ENCODE peak calls at places on chromosomes 16 and 17, in six cellular contexts. Z is A549, L is K562, O is endothelial cell of umbilical vein, F is HepG2, T is GM12878. B is an unnamed sample.

GRCh38 chr16:86377251-86378022 is 132.9 kb upstream of the FOXF1 start:
- DNase-seq in F (no peak), Z (no peak), L (no peak), O (no peak), T (no peak), B (no peak)

GRCh38 chr16:80804061-80804450 is 342 bp downstream of the CDYL2 start:
- DNase-seq in O (peak; percentile 51), T (no peak), Z (no peak), L (peak; percentile 11), F (peak; percentile 6), B (peak; percentile 34)

GRCh38 chr17:37714897-37715296 is 30.0 kb downstream of the HNF1B start:
- DNase-seq in T (no peak), O (no peak), F (no peak), L (no peak), Z (peak; percentile 53), B (no peak)

GRCh38 chr17:66175892-66176291 is 16.0 kb downstream of the CEP112 start:
- DNase-seq in F (no peak), L (no peak), Z (no peak), T (no peak), O (peak; percentile 14), B (no peak)

GRCh38 chr17:16415031-16415924 is at the start of gene TRPV2:
- DNase-seq in L (peak; percentile 69), F (peak; percentile 59), T (peak; percentile 60), O (no peak), Z (peak; percentile 55), B (peak; percentile 74)

GRCh38 chr16:12271006-12271405 is 294.5 kb downstream of the SNX29 start:
- DNase-seq in O (no peak), T (no peak), F (peak; percentile 52), Z (no peak), L (peak; percentile 37), B (peak; percentile 47)

GRCh38 chr16:21524068-21524751 is 75.2 kb upstream of the METTL9 start:
- DNase-seq in Z (no peak), L (no peak), F (peak; percentile 71), T (no peak), O (no peak), B (no peak)

GRCh38 chr17:12922120-12922519 is 95.7 kb downstream of the ELAC2 start:
- DNase-seq in Z (no peak), T (no peak), L (no peak), F (no peak), O (no peak), B (no peak)

GRCh38 chr16:2776500-2777139 is 460 bp downstream of the ELOB start:
- DNase-seq in L (peak; percentile 70), F (no peak), T (no peak), O (peak; percentile 39), Z (no peak), B (peak; percentile 51)

GRCh38 chr17:8019161-8019560 is 16.7 kb downstream of the GUCY2D start:
- DNase-seq in L (no peak), T (no peak), O (no peak), Z (no peak), F (no peak), B (no peak)

GRCh38 chr17:38590988-38591758 is 14.6 kb downstream of the SRCIN1 start:
- DNase-seq in Z (no peak), L (no peak), O (no peak), F (peak; percentile 78), T (no peak), B (peak; percentile 94)

GRCh38 chr17:14061666-14062560 is 7.4 kb upstream of the COX10 start:
- DNase-seq in O (peak; percentile 69), F (no peak), L (no peak), Z (no peak), T (no peak), B (no peak)
- TF ChIP-seq MAX in O (no peak), F (no peak), L (no peak), Z (no peak), T (no peak), B (no peak)

DNA sequence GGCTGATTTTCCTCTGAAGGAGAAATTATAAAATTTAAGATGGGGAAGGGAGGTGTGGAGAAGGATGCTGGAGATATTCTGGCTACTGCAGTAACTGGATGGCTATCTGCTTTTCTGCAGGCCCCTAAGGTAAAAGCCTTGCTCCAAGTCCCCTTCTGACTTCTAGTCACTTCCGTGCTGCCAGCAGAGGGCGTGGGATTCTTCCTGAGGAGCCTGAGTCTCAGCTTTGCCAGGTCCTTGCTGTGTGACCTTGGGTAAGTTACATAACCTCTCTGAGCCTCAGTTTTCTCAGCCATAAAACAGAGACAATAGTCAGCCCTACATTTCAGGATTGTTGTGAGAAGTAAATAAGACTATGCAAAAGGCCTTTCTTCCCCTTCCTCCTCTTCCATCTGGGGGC is 24.3 kb upstream of the TMEM220 start:
- DNase-seq in O (no peak), Z (peak; percentile 72), T (no peak), L (peak; percentile 49), F (peak; percentile 39), B (peak; percentile 61)
- TF ChIP-seq MYC in O (no peak), Z (no peak), T (no peak), L (no peak), F (no peak), B (no peak)

GRCh38 chr17:44348234-44348987 is 3.3 kb downstream of the GRN start:
- DNase-seq in L (peak; percentile 7), F (no peak), O (no peak), T (peak; percentile 91), Z (no peak), B (peak; percentile 91)
- H3K4me3 ChIP-seq in L (no peak overlapping the region), F (no peak overlapping the region), O (no peak overlapping the region), T (peak overlapping the region; percentile 37), Z (no peak overlapping the region), B (no peak overlapping the region)

DNA sequence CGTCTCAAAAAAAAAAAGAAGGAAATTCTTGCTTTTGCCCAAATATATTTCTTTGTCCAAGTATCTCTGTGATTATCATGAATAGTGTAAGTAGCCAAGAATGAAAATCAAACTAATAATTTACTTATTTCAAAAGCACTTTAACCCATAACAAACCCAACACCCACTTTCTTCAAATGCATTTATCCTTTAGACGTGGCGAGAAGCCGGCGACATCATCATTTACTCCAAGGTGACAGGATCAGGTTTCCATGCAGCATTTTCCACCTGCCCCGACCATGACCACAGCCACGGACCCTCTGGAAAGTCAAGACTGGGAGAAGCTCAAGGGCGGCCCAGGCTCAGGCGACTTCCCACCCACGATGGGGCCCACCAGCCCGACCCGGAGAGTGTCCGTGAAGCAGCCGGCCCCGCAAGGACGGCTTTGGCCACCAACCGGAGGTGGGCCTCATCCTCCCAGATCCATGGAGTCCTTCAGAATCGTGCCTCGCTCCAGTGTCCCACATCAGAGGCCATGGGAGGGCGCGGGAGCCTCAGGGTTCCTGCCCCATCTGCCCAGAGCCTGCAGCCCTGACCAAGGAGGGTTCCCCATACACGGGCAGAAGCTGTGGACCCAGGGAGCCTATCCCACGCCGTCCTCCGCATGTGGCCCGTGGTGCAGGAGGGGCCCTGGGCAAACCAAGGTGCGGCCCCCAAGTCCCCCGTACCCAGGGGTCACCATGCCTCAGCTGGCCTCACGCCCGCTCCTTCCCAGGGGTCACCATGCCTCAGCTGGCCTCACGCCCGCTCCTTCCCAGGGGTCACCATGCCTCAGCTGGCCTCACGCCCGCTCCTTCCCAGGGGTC is 18.7 kb downstream of the UTS2R start:
- DNase-seq in T (no peak), L (no peak), Z (no peak), F (no peak), O (no peak), B (no peak)
- TF ChIP-seq MAX in T (no peak), L (no peak), Z (no peak), F (no peak), O (no peak), B (no peak)

GRCh38 chr16:28537076-28537475 is 1.7 kb downstream of the NUPR1 start:
- DNase-seq in T (no peak), F (peak; percentile 35), L (no peak), Z (no peak), O (no peak), B (no peak)

GRCh38 chr16:28531777-28532744 is 6.7 kb downstream of the NUPR1 start:
- DNase-seq in T (no peak), F (peak; percentile 84), L (no peak), O (no peak), Z (no peak), B (no peak)

GRCh38 chr16:28532940-28533647 is 5.7 kb downstream of the NUPR1 start:
- DNase-seq in Z (no peak), T (no peak), L (no peak), O (no peak), F (peak; percentile 50), B (no peak)

GRCh38 chr16:28537964-28538732 is 626 bp downstream of the NUPR1 start:
- DNase-seq in L (no peak), Z (no peak), F (no peak), O (no peak), T (no peak), B (no peak)

DNA sequence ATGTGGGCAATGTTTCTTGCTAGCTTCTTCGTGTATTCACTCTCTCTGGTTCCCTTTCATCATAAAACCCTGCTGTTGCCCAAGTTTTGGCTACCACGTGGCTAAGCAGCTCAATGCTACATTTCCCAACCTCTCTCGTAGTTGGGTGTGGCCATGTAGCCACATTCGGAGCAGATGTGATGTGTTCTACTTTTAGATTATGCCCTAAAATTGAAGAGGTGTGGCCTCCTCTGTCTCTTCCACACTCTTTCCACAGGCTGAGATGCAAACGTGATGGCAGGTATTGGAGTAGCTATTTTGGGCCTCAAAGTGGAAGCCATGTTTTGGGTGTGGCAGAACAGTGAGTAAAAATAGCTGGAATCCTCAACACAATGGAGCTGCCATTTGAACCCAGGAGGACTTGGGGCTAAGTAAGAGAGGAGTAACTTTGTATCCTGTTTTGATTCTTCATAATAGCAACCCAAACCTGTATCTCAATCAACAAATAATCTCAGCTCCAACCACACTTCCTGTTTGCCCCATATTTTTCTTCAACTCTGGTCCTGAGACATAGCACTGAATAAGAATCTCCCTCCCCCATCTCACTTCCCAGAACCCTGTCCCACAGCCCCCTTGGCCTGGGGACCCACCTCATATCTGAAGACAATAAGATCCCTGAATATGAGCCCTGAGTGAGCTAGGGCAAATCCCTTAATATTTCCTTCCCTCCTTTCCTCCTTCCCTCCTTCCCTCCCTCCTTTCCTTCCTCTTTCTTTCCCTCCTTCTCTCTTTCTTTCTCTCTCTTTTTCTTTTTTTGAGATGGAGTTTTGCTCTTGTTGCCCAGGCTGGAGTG is 4.0 kb downstream of the NUPR1 start:
- DNase-seq in F (no peak), Z (no peak), L (no peak), O (no peak), T (no peak), B (peak; percentile 93)
- TF ChIP-seq MYC in F (no peak), Z (no peak), L (no peak), O (no peak), T (no peak), B (peak; percentile 99)

GRCh38 chr16:17471745-17472075 is 950 bp upstream of the XYLT1 start:
- DNase-seq in T (no peak), F (no peak), L (no peak), O (no peak), Z (no peak), B (no peak)
- H3K4me3 ChIP-seq in T (no peak overlapping the region), F (no peak overlapping the region), L (no peak overlapping the region), O (no peak overlapping the region), Z (no peak overlapping the region), B (no peak overlapping the region)

GRCh38 chr17:79630120-79630519 is 19.3 kb upstream of the RBFOX3 start:
- DNase-seq in L (no peak), T (no peak), F (no peak), Z (peak; percentile 56), O (no peak), B (no peak)
- TF ChIP-seq MAX in L (no peak), T (no peak), F (no peak), Z (no peak), O (no peak), B (no peak)

GRCh38 chr17:67992541-67993152 is 3.6 kb downstream of the C17orf58 start:
- DNase-seq in O (peak; percentile 44), T (no peak), L (no peak), F (no peak), Z (no peak), B (no peak)
- TF ChIP-seq MYC in O (no peak), T (no peak), L (no peak), F (no peak), Z (no peak), B (no peak)

B was measured in NB4.